ENCODE peak calls at places on chromosome 18, in six cellular contexts. J is K562, E is IMR-90, V is A549, W is spleen, G is breast epithelium. K is an unnamed sample. For H3K4me1, the result is how much of the 10 kb centered on the place peaks cover.

GRCh38 chr18:22165603-22166069 is 3.8 kb upstream of the GATA6 start:
- DNase-seq in G (no peak), W (no peak), V (no peak), E (no peak), J (no peak), K (peak)

GRCh38 chr18:55427951-55428350 is 160.0 kb downstream of the TCF4 start:
- DNase-seq in V (no peak), W (no peak), G (no peak), E (no peak), J (no peak), K (no peak)

GRCh38 chr18:44759925-44760342 is 79.2 kb downstream of the SETBP1 start:
- DNase-seq in G (no peak), E (no peak), J (no peak), W (no peak), V (no peak), K (no peak)

GRCh38 chr18:21298351-21298750 is 56.3 kb downstream of the GREB1L start:
- DNase-seq in G (no peak), E (no peak), J (no peak), V (no peak), W (no peak), K (no peak)

GRCh38 chr18:10995576-10995975 is 153.8 kb downstream of the PIEZO2 start:
- DNase-seq in E (no peak), V (no peak), J (no peak), W (no peak), G (no peak), K (no peak)

GRCh38 chr18:58025733-58026132 is 18.3 kb upstream of the NEDD4L start:
- DNase-seq in G (no peak), E (peak), J (no peak), V (no peak), W (no peak), K (no peak)

GRCh38 chr18:8660316-8660715 is 45.0 kb upstream of the MTCL1 start:
- DNase-seq in G (no peak), V (no peak), J (no peak), E (peak), W (no peak), K (no peak)

GRCh38 chr18:56563568-56563967 is 74.8 kb downstream of the TXNL1 start:
- DNase-seq in W (no peak), G (no peak), J (peak), V (peak), E (no peak), K (no peak)

GRCh38 chr18:58896734-58897508 is 32.2 kb downstream of the ZNF532 start:
- DNase-seq in W (no peak), V (no peak), G (no peak), E (no peak), J (no peak), K (no peak)

GRCh38 chr18:27778441-27778840 is 398.5 kb downstream of the CDH2 start:
- DNase-seq in J (no peak), G (no peak), V (peak), W (no peak), E (peak), K (no peak)

GRCh38 chr18:13218376-13219011 is at the start of gene LDLRAD4:
- DNase-seq in G (no peak), E (no peak), W (no peak), V (no peak), J (no peak), K (no peak)

GRCh38 chr18:79611040-79611681 is 68.4 kb upstream of the CTDP1 start:
- DNase-seq in G (peak), E (peak), V (peak), J (peak), W (peak), K (peak)

GRCh38 chr18:10032331-10032979 is 118.6 kb downstream of the VAPA start:
- DNase-seq in E (no peak), J (no peak), G (no peak), V (no peak), W (peak), K (peak)

GRCh38 chr18:39806519-39806918 is 2148.5 kb upstream of the PIK3C3 start:
- DNase-seq in J (no peak), W (no peak), V (peak), E (no peak), G (no peak), K (no peak)

GRCh38 chr18:49907346-49907929 is 94.1 kb upstream of the ACAA2 start:
- DNase-seq in E (no peak), G (no peak), W (no peak), V (no peak), J (no peak), K (no peak)

GRCh38 chr18:35117951-35118411 is 76.8 kb downstream of the MAPRE2 start:
- DNase-seq in V (no peak), J (no peak), G (no peak), W (no peak), E (peak), K (no peak)

GRCh38 chr18:24271381-24272331 is 126.0 kb downstream of the OSBPL1A start:
- DNase-seq in V (peak), G (peak), W (peak), J (no peak), E (peak), K (peak)
- TF ChIP-seq POLR2A in V (peak), G (no peak), W (no peak), J (no peak), E (no peak), K (no peak)

DNA sequence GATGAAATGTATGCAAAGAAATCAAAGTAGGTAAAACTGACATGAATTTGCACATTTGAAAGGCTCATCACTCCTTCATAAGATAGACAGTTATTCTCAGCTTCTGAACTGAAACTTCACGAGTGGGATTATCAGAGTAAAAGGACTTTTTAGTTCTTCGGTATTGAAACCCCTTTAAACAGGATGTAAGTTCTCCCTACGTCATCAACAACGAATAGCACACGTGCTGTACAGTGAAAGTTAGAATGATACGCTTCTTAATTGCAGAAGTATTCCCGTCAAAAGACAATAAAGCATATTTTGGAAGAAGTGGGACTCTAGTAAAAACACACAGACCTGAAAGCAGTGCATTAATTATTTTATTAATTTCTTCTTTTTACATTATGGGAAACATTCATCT is 45.7 kb downstream of the TGIF1 start:
- DNase-seq in J (no peak), V (no peak), G (no peak), W (no peak), E (no peak), K (no peak)
- H3K4me1 ChIP-seq in J (under half), V (under half), G (under half), W (under half), E (under half), K (under half)

GRCh38 chr18:61545281-61546245 is 212.3 kb downstream of the CDH20 start:
- DNase-seq in E (no peak), J (no peak), V (no peak), G (no peak), W (no peak), K (peak)
- TF ChIP-seq POLR2A in E (no peak), J (no peak), V (no peak), G (no peak), W (no peak), K (no peak)

DNA sequence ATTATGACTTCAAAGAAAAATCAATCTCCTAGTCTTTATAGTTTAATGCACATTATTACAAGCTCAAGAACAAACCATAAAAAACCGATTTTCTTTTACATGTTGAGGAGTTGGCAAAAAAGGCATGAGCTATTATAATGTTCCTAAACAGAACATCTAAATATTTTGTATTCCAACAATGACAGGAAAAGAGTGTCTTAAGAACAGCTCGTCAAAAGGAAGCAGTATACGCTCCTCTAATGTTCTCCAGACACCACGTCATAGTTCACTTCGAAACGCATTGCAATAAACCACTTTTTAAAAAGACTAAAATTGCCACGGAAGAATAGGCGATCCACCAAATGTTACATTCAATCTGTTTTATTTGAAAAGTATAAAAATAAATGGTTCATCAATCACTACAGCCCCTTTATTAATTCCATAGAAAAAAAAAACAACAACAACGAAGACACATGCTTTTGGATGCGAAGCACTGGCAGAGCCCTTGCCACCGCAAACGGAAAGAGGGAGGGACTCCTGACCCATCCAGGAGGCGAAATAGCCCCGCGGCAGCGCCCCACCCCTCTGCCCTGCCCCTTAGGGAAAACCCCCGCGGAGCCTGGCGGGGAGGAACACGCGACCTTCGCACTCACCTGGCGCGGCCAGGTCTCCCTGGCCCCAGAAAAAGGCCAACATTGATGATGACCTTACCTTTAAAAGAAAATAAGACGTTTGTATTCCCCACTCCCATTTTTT is 45.8 kb downstream of the MBP start:
- DNase-seq in G (no peak), V (no peak), W (peak), J (no peak), E (no peak), K (no peak)
- H3K4me1 ChIP-seq in G (under half), V (under half), W (half or more), J (under half), E (under half), K (under half)

GRCh38 chr18:37578182-37578678 is 12.6 kb upstream of the CELF4 start:
- DNase-seq in E (no peak), V (no peak), W (no peak), G (no peak), J (no peak), K (no peak)

GRCh38 chr18:37584952-37585695 is 19.5 kb upstream of the CELF4 start:
- DNase-seq in W (no peak), J (no peak), G (no peak), V (no peak), E (no peak), K (no peak)

GRCh38 chr18:37584217-37584616 is 18.6 kb upstream of the CELF4 start:
- DNase-seq in J (no peak), E (no peak), W (no peak), G (no peak), V (no peak), K (no peak)

GRCh38 chr18:37578886-37579513 is 13.4 kb upstream of the CELF4 start:
- DNase-seq in V (peak), E (peak), G (no peak), J (peak), W (no peak), K (no peak)

DNA sequence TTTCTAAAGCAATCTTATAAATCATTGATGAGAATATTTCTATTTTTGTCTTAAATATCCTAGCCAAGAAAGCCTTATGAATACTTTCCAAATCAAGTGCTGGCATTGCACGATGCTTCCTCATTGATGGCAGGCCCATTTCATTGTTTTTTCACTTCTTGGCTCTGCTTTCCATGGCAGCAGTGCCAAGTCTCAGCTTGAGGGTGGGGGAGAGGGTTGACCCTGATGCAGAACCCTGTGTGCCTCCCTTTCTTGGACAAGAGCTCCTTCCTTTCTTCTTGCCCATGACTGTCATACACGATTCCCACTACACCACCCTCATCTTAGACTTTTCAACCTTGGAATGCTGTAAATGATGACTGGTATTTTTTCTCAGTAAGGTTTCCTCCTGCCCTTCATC is 16.7 kb upstream of the CELF4 start:
- DNase-seq in G (no peak), V (no peak), E (no peak), W (no peak), J (no peak), K (no peak)
- TF ChIP-seq POLR2A in G (no peak), V (no peak), E (no peak), W (no peak), J (no peak), K (no peak)

GRCh38 chr18:59908790-59909189 is 9.0 kb downstream of the PMAIP1 start:
- DNase-seq in W (no peak), E (peak), V (no peak), J (no peak), G (no peak), K (no peak)
- H3K4me1 ChIP-seq in W (half or more), E (under half), V (under half), J (under half), G (under half), K (under half)

DNA sequence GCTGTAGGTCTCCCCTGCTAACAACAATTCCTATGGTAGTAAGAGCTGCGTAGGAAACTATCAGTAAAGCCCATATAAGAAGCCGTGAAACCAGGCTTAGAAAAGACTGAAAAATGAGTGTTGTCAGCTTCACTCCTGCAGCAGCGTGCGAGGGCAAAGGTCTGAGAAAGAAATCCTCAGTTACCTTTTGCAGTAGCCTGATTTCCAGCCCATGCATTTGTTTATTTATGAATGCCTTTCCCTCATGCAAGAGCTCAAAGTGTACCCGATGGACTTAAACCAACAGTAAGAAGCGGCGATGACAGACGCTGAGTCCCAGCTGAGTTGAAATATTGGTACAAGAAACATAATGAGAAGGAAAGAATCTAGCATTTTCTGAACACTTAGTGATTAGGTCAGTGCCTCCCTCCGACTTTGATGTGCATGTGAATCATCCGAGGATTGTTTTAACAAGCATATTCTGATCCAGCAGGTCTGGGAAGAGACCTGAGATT is 15.0 kb upstream of the POLI start:
- DNase-seq in E (peak), W (no peak), J (no peak), G (no peak), V (peak), K (no peak)
- TF ChIP-seq POLR2A in E (no peak), W (no peak), J (no peak), G (no peak), V (no peak), K (no peak)

GRCh38 chr18:63314991-63315662 is 4.4 kb downstream of the BCL2 start:
- DNase-seq in V (no peak), G (no peak), W (no peak), E (no peak), J (no peak), K (no peak)
- H3K4me1 ChIP-seq in V (under half), G (under half), W (half or more), E (under half), J (under half), K (under half)

GRCh38 chr18:76791642-76792041 is 30.7 kb upstream of the ZNF236 start:
- DNase-seq in V (peak), W (no peak), G (no peak), J (no peak), E (no peak), K (no peak)
- TF ChIP-seq POLR2A in V (no peak), W (no peak), G (no peak), J (no peak), E (no peak), K (no peak)

DNA sequence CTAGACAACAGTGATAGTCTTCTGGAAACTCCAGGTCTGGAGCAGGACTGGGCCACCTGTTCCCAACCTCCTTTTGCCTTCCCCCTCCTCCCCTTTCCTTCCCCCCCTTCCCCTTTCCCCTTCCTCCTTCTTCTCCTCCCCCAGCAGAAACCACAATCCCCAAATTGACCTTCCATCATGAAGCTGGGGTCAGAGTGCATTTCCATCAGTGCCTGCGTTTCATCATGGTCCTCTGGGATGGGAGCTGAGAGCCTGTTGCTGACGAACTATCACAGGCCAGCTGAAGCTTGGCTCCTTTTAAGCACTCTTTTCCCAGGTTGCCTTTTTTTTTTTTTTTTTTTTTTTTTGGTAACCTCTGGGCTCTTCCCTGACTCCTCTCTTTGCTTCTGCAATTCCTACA is 52.6 kb upstream of the SMAD2 start:
- DNase-seq in W (no peak), G (no peak), E (no peak), J (no peak), V (no peak), K (no peak)
- H3K4me1 ChIP-seq in W (under half), G (under half), E (under half), J (under half), V (under half), K (under half)